ENCODE peak calls at places on chromosome 12, in eight cellular contexts. N, Y, H, M, L, X, F and V are unnamed samples.

GRCh38 chr12:20270557-20270956 is 97.8 kb upstream of the PDE3A start:
- DNase-seq in N (no peak), H (no peak), F (no peak), M (no peak), Y (no peak), L (no peak), X (no peak), V (no peak)

GRCh38 chr12:95116341-95116740 is 42.9 kb upstream of the NR2C1 start:
- DNase-seq in M (no peak), H (no peak), N (no peak), F (no peak), X (no peak), L (no peak), Y (peak), V (no peak)

GRCh38 chr12:27179399-27180214 is 64.5 kb upstream of the STK38L start:
- DNase-seq in M (no peak), H (peak), Y (peak), F (peak), N (no peak), L (no peak), X (no peak), V (no peak)

GRCh38 chr12:122200541-122201175 is 2.9 kb upstream of the B3GNT4 start:
- DNase-seq in X (no peak), L (peak), H (no peak), F (no peak), N (no peak), Y (no peak), M (no peak), V (no peak)

GRCh38 chr12:13417516-13417915 is 221.0 kb downstream of the EMP1 start:
- DNase-seq in Y (no peak), H (no peak), M (no peak), L (no peak), N (no peak), X (no peak), F (no peak), V (no peak)

GRCh38 chr12:121697093-121697698 is 15.4 kb upstream of the TMEM120B start:
- DNase-seq in L (no peak), X (no peak), M (no peak), H (peak), F (peak), N (peak), Y (peak), V (peak)

GRCh38 chr12:19382111-19382526 is 57.2 kb upstream of the AEBP2 start:
- DNase-seq in L (no peak), F (peak), N (no peak), M (no peak), X (peak), H (no peak), Y (peak), V (no peak)

GRCh38 chr12:49698619-49699545 is 8.3 kb downstream of the FMNL3 start:
- DNase-seq in N (no peak), M (no peak), F (peak), X (no peak), Y (peak), H (peak), L (peak), V (peak)

GRCh38 chr12:7439579-7440505 is 4.1 kb downstream of the CD163L1 start:
- DNase-seq in M (peak), X (no peak), L (peak), F (no peak), N (no peak), Y (peak), H (peak), V (no peak)

GRCh38 chr12:6372403-6373003 is 2.9 kb downstream of the SCNN1A start:
- DNase-seq in H (no peak), L (no peak), F (peak), N (peak), Y (peak), X (no peak), M (no peak), V (no peak)

GRCh38 chr12:42696424-42697149 is 107.0 kb upstream of the PRICKLE1 start:
- DNase-seq in M (no peak), N (no peak), L (no peak), F (no peak), X (no peak), Y (peak), H (no peak), V (no peak)